ENCODE peak calls at places on chromosomes 12 and 14, in four cellular contexts. One of them, this sample, is unnamed.

GRCh38 chr12:47825239-47825639 is 5.5 kb upstream of the HDAC7 start:
- DNase-seq in IMR-90: no peak
- DNase-seq in GM12878: no peak
- DNase-seq in K562: no peak
- DNase-seq in this sample: peak

GRCh38 chr12:16604853-16605252 is 1.1 kb downstream of the LMO3 start:
- DNase-seq in IMR-90: no peak
- DNase-seq in K562: no peak
- DNase-seq in GM12878: no peak
- DNase-seq in this sample: no peak

GRCh38 chr12:65948320-65949008 is 124.2 kb downstream of the HMGA2 start:
- DNase-seq in GM12878: no peak
- DNase-seq in K562: no peak
- DNase-seq in IMR-90: peak
- DNase-seq in this sample: peak

GRCh38 chr14:50830932-50831703 is at the start of gene NIN:
- DNase-seq in K562: peak
- DNase-seq in IMR-90: peak
- DNase-seq in GM12878: no peak
- DNase-seq in this sample: peak

GRCh38 chr12:50934981-50935807 is 17.1 kb upstream of the HIGD1C start:
- DNase-seq in K562: no peak
- DNase-seq in IMR-90: peak
- DNase-seq in GM12878: no peak
- DNase-seq in this sample: no peak

GRCh38 chr14:95943699-95944098 is 67.1 kb downstream of the TUNAR start:
- DNase-seq in IMR-90: no peak
- DNase-seq in GM12878: no peak
- DNase-seq in K562: no peak
- DNase-seq in this sample: no peak

GRCh38 chr12:59164226-59164625 is 243.9 kb upstream of the LRIG3 start:
- DNase-seq in K562: no peak
- DNase-seq in GM12878: no peak
- DNase-seq in IMR-90: no peak
- DNase-seq in this sample: no peak

GRCh38 chr12:132491761-132492378 is 1.9 kb downstream of the FBRSL1 start:
- DNase-seq in IMR-90: no peak
- DNase-seq in GM12878: no peak
- DNase-seq in K562: no peak
- DNase-seq in this sample: no peak

GRCh38 chr12:2662524-2662923 is 132.2 kb upstream of the FKBP4 start:
- DNase-seq in IMR-90: no peak
- DNase-seq in GM12878: no peak
- DNase-seq in K562: no peak
- DNase-seq in this sample: no peak

GRCh38 chr12:99709116-99709515 is 61.6 kb downstream of the GARIN6 start:
- DNase-seq in K562: no peak
- DNase-seq in IMR-90: no peak
- DNase-seq in GM12878: no peak
- DNase-seq in this sample: no peak

GRCh38 chr12:25256826-25257225 is 6.1 kb upstream of the KRAS start:
- DNase-seq in IMR-90: no peak
- DNase-seq in K562: no peak
- DNase-seq in GM12878: no peak
- DNase-seq in this sample: no peak

GRCh38 chr12:131204416-131205311 is 251.0 kb downstream of the ADGRD1 start:
- DNase-seq in K562: no peak
- DNase-seq in GM12878: no peak
- DNase-seq in IMR-90: no peak
- DNase-seq in this sample: no peak

GRCh38 chr12:75571651-75572050 is 60.2 kb upstream of the KRR1 start:
- DNase-seq in GM12878: no peak
- DNase-seq in K562: no peak
- DNase-seq in IMR-90: no peak
- DNase-seq in this sample: no peak

GRCh38 chr14:60294670-60295069 is 45.6 kb downstream of the PPM1A start:
- DNase-seq in K562: no peak
- DNase-seq in IMR-90: no peak
- DNase-seq in GM12878: no peak
- DNase-seq in this sample: no peak

GRCh38 chr12:54215990-54216579 is 27.3 kb upstream of the SMUG1 start:
- DNase-seq in IMR-90: no peak
- DNase-seq in K562: peak
- DNase-seq in GM12878: no peak
- DNase-seq in this sample: no peak

GRCh38 chr14:102472815-102473158 is 36.8 kb downstream of the ANKRD9 start:
- DNase-seq in IMR-90: no peak
- DNase-seq in K562: no peak
- DNase-seq in GM12878: no peak
- DNase-seq in this sample: no peak

GRCh38 chr14:71497645-71498086 is 434.6 kb upstream of the RGS6 start:
- DNase-seq in IMR-90: peak
- DNase-seq in K562: no peak
- DNase-seq in GM12878: peak
- DNase-seq in this sample: no peak
- TF ChIP-seq CEBPB in IMR-90: no peak
- TF ChIP-seq CEBPB in K562: no peak
- TF ChIP-seq CEBPB in GM12878: no peak
- TF ChIP-seq CEBPB in this sample: no peak

GRCh38 chr12:49680075-49680474 is 27.1 kb downstream of the FMNL3 start:
- DNase-seq in IMR-90: no peak
- DNase-seq in K562: no peak
- DNase-seq in GM12878: no peak
- DNase-seq in this sample: no peak
- TF ChIP-seq RCOR1 in IMR-90: no peak
- TF ChIP-seq RCOR1 in K562: no peak
- TF ChIP-seq RCOR1 in GM12878: no peak
- TF ChIP-seq RCOR1 in this sample: no peak

DNA sequence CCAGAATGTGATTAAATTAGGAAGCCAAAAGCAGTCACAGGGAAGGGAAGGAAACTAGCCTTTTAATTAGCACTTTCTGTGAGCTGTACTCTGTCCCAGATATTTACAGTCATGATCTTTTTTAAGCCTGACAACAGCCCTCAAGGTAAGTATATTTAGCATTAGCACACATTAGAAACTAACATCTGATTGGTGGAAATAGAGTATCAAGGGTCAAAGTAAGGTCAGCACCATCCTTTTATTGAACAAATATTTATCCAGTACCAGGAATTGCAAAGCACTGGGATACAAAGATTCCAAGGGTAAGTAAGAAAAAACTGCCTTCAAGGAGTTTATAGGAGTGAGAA is 28.2 kb downstream of the RPGRIP1 start:
- DNase-seq in IMR-90: no peak
- DNase-seq in GM12878: no peak
- DNase-seq in K562: no peak
- DNase-seq in this sample: peak
- H3K4me3 ChIP-seq in IMR-90: no peak
- H3K4me3 ChIP-seq in GM12878: peak
- H3K4me3 ChIP-seq in K562: peak
- H3K4me3 ChIP-seq in this sample: peak

DNA sequence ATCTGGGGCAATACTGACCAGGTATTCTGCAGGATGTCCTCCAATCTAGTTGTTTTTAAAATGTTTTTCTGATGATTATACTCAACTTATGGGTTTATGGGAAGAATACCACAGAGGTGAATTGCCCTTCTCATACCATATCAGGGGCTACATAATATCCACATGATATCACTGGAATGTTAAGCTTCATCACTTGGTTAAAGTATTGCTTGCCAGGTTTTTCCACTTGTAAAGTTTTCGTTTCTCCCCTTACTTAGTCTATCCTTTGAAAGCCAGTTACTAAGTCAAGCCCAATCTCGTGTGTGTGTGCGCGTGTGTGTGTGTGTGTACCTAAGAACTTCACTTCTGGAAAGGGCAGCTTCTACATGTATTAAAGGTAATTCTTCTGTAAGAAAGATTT is 980.9 kb upstream of the FBXO33 start:
- DNase-seq in K562: no peak
- DNase-seq in GM12878: no peak
- DNase-seq in IMR-90: no peak
- DNase-seq in this sample: no peak
- TF ChIP-seq CEBPB in K562: no peak
- TF ChIP-seq CEBPB in GM12878: no peak
- TF ChIP-seq CEBPB in IMR-90: no peak
- TF ChIP-seq CEBPB in this sample: no peak

DNA sequence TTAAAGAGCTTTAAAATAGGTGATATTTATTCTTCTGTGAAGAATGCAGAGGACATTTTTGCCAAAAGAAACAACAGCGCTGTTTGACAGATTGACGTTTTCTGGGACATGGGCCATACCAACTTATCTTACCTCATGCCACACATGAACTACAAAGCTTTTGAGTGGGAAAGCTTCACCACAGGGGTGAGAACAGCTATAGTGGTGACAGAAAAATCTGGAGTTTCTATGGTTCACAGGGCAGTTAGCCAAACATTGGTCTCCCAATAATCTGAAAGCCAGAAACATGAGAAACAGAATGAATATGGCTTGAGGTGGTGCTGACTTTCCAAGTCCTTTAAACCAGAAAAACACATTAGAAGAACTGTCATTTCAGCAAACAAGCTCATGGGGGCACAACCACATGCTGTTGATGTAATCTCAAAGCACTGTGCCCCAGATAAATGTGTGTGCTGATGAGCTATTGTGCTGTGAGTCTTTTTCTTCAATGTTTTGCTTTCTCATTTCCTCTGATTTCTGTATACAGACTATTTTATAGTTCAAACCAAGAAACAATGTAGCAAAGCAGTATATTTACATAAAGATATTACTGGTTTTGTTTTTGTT is 905.4 kb downstream of the SLC16A7 start:
- DNase-seq in IMR-90: no peak
- DNase-seq in GM12878: no peak
- DNase-seq in K562: no peak
- DNase-seq in this sample: no peak
- TF ChIP-seq RCOR1 in IMR-90: no peak
- TF ChIP-seq RCOR1 in GM12878: no peak
- TF ChIP-seq RCOR1 in K562: no peak
- TF ChIP-seq RCOR1 in this sample: no peak